ENCODE peak calls at places on chromosome 16, in eight cellular contexts. D, H, F, Q, A, J, G and I are unnamed samples.

GRCh38 chr16:69934044-69934443 is 17.1 kb upstream of the CLEC18A start:
- DNase-seq in D (no peak), G (no peak), F (no peak), A (no peak), J (no peak), Q (no peak), H (no peak), I (no peak)

GRCh38 chr16:9134739-9135138 is 43.3 kb downstream of the HAPSTR1 start:
- DNase-seq in F (peak), H (peak), J (peak), Q (no peak), G (peak), D (peak), A (peak), I (peak)

GRCh38 chr16:61862221-61862620 is 174.0 kb downstream of the CDH8 start:
- DNase-seq in G (no peak), H (no peak), A (no peak), Q (no peak), D (no peak), J (no peak), F (no peak), I (no peak)

GRCh38 chr16:676565-677297 is 1.3 kb downstream of the RHBDL1 start:
- DNase-seq in J (no peak), F (no peak), D (no peak), H (no peak), Q (no peak), A (no peak), G (no peak), I (no peak)

GRCh38 chr16:57245472-57246113 is 534 bp downstream of the ARL2BP start:
- DNase-seq in G (no peak), F (no peak), A (no peak), H (no peak), J (no peak), Q (no peak), D (peak), I (no peak)

GRCh38 chr16:64434526-64435069 is 687.3 kb downstream of the CDH11 start:
- DNase-seq in Q (no peak), H (no peak), A (no peak), D (no peak), G (no peak), J (no peak), F (no peak), I (no peak)

GRCh38 chr16:1979271-1980025 is 1.8 kb downstream of the NOXO1 start:
- DNase-seq in G (peak), J (no peak), A (no peak), F (no peak), Q (no peak), H (no peak), D (no peak), I (no peak)

GRCh38 chr16:824601-825000 is 24.1 kb upstream of the GNG13 start:
- DNase-seq in H (no peak), F (no peak), G (no peak), D (no peak), Q (no peak), J (no peak), A (no peak), I (no peak)

GRCh38 chr16:22335668-22336246 is 38.5 kb downstream of the POLR3E start:
- DNase-seq in H (no peak), G (no peak), A (no peak), F (no peak), D (no peak), Q (no peak), J (no peak), I (no peak)

GRCh38 chr16:787261-787966 is 767 bp downstream of the RPUSD1 start:
- DNase-seq in A (no peak), H (no peak), F (no peak), J (no peak), G (no peak), Q (no peak), D (no peak), I (no peak)

GRCh38 chr16:29848420-29849297 is 14.4 kb downstream of the CDIPT start:
- DNase-seq in F (peak), G (peak), A (peak), Q (no peak), J (peak), H (peak), D (peak), I (peak)

GRCh38 chr16:56281256-56281805 is 90.0 kb downstream of the GNAO1 start:
- DNase-seq in A (no peak), H (no peak), Q (no peak), F (no peak), G (peak), J (no peak), D (no peak), I (no peak)

GRCh38 chr16:12262454-12263180 is 286.1 kb downstream of the SNX29 start:
- DNase-seq in D (no peak), G (no peak), H (no peak), F (no peak), J (no peak), A (no peak), Q (no peak), I (no peak)

GRCh38 chr16:53980675-53981074 is 276.7 kb downstream of the FTO start:
- DNase-seq in A (no peak), F (no peak), J (no peak), D (no peak), G (no peak), Q (no peak), H (no peak), I (no peak)

GRCh38 chr16:17780181-17780580 is 309.4 kb upstream of the XYLT1 start:
- DNase-seq in Q (no peak), H (no peak), F (no peak), D (no peak), A (no peak), G (no peak), J (no peak), I (no peak)

GRCh38 chr16:55502801-55503366 is 6.0 kb upstream of the LPCAT2 start:
- DNase-seq in G (peak), A (peak), J (no peak), D (no peak), H (no peak), Q (no peak), F (no peak), I (no peak)

GRCh38 chr16:89720520-89720858 is 209 bp downstream of the VPS9D1 start:
- DNase-seq in A (no peak), D (no peak), J (no peak), G (peak), Q (no peak), F (no peak), H (no peak), I (no peak)

GRCh38 chr16:22923491-22923890 is 109.5 kb downstream of the HS3ST2 start:
- DNase-seq in F (no peak), A (no peak), H (no peak), G (no peak), Q (no peak), J (no peak), D (no peak), I (no peak)

GRCh38 chr16:88440111-88440510 is 13.0 kb upstream of the ZFPM1 start:
- DNase-seq in J (no peak), G (no peak), F (no peak), A (no peak), H (no peak), D (no peak), Q (no peak), I (no peak)

GRCh38 chr16:11395008-11395948 is 50.0 kb downstream of the RMI2 start:
- DNase-seq in F (no peak), A (no peak), H (no peak), Q (no peak), D (no peak), G (peak), J (no peak), I (no peak)